ENCODE peak calls at places on chromosomes 6 and 20, in seven cellular contexts. One of them, this sample, is unnamed.

GRCh38 chr20:19802099-19802491 is 44.0 kb downstream of the RIN2 start:
- DNase-seq in mesendoderm: no peak
- DNase-seq in cardiac muscle cell: no peak
- DNase-seq in foreskin fibroblast: no peak
- DNase-seq in testis: no peak
- DNase-seq in tibial artery: no peak
- DNase-seq in cardiac fibroblast: no peak
- DNase-seq in this sample: no peak

GRCh38 chr20:4926531-4927156 is 74.7 kb downstream of the SLC23A2 start:
- DNase-seq in foreskin fibroblast: no peak
- DNase-seq in testis: peak
- DNase-seq in tibial artery: no peak
- DNase-seq in cardiac fibroblast: no peak
- DNase-seq in cardiac muscle cell: no peak
- DNase-seq in mesendoderm: no peak
- DNase-seq in this sample: no peak

GRCh38 chr20:10524643-10525042 is 89.5 kb downstream of the SLX4IP start:
- DNase-seq in testis: no peak
- DNase-seq in tibial artery: no peak
- DNase-seq in foreskin fibroblast: no peak
- DNase-seq in cardiac fibroblast: peak
- DNase-seq in mesendoderm: peak
- DNase-seq in cardiac muscle cell: no peak
- DNase-seq in this sample: peak

GRCh38 chr6:161233986-161234620 is 39.8 kb downstream of the AGPAT4 start:
- DNase-seq in tibial artery: peak
- DNase-seq in cardiac muscle cell: peak
- DNase-seq in mesendoderm: peak
- DNase-seq in testis: no peak
- DNase-seq in cardiac fibroblast: peak
- DNase-seq in foreskin fibroblast: peak
- DNase-seq in this sample: no peak

GRCh38 chr6:128511518-128511917 is 8.9 kb downstream of the PTPRK start:
- DNase-seq in foreskin fibroblast: peak
- DNase-seq in mesendoderm: no peak
- DNase-seq in cardiac fibroblast: no peak
- DNase-seq in tibial artery: no peak
- DNase-seq in cardiac muscle cell: no peak
- DNase-seq in testis: no peak
- DNase-seq in this sample: peak

GRCh38 chr20:4521170-4521968 is 200.3 kb upstream of the PRND start:
- DNase-seq in tibial artery: no peak
- DNase-seq in cardiac muscle cell: no peak
- DNase-seq in foreskin fibroblast: no peak
- DNase-seq in cardiac fibroblast: no peak
- DNase-seq in mesendoderm: no peak
- DNase-seq in testis: no peak
- DNase-seq in this sample: no peak

GRCh38 chr6:1700283-1700967 is 90.7 kb downstream of the FOXC1 start:
- DNase-seq in cardiac muscle cell: no peak
- DNase-seq in foreskin fibroblast: no peak
- DNase-seq in mesendoderm: no peak
- DNase-seq in testis: no peak
- DNase-seq in cardiac fibroblast: no peak
- DNase-seq in tibial artery: no peak
- DNase-seq in this sample: no peak

GRCh38 chr6:83511901-83512681 is at the start of gene PRSS35:
- DNase-seq in mesendoderm: peak
- DNase-seq in tibial artery: peak
- DNase-seq in cardiac fibroblast: peak
- DNase-seq in testis: peak
- DNase-seq in cardiac muscle cell: peak
- DNase-seq in foreskin fibroblast: peak
- DNase-seq in this sample: no peak

GRCh38 chr6:37840143-37840939 is 20.8 kb downstream of the ZFAND3 start:
- DNase-seq in cardiac fibroblast: no peak
- DNase-seq in testis: no peak
- DNase-seq in tibial artery: no peak
- DNase-seq in cardiac muscle cell: no peak
- DNase-seq in mesendoderm: peak
- DNase-seq in foreskin fibroblast: no peak
- DNase-seq in this sample: no peak

GRCh38 chr6:155330922-155331321 is 16.6 kb upstream of the TFB1M start:
- DNase-seq in tibial artery: no peak
- DNase-seq in cardiac muscle cell: no peak
- DNase-seq in foreskin fibroblast: no peak
- DNase-seq in mesendoderm: no peak
- DNase-seq in testis: no peak
- DNase-seq in cardiac fibroblast: no peak
- DNase-seq in this sample: no peak

GRCh38 chr6:140043357-140043756 is 668.9 kb upstream of the CITED2 start:
- DNase-seq in tibial artery: no peak
- DNase-seq in testis: no peak
- DNase-seq in mesendoderm: no peak
- DNase-seq in cardiac fibroblast: peak
- DNase-seq in foreskin fibroblast: peak
- DNase-seq in cardiac muscle cell: no peak
- DNase-seq in this sample: peak

GRCh38 chr6:157459327-157459726 is 78.3 kb downstream of the ZDHHC14 start:
- DNase-seq in foreskin fibroblast: no peak
- DNase-seq in cardiac muscle cell: no peak
- DNase-seq in tibial artery: no peak
- DNase-seq in mesendoderm: no peak
- DNase-seq in testis: no peak
- DNase-seq in cardiac fibroblast: no peak
- DNase-seq in this sample: no peak

GRCh38 chr6:32936247-32937152 is 4.3 kb downstream of the HLA-DMB start:
- DNase-seq in cardiac fibroblast: no peak
- DNase-seq in mesendoderm: no peak
- DNase-seq in tibial artery: no peak
- DNase-seq in testis: no peak
- DNase-seq in foreskin fibroblast: no peak
- DNase-seq in cardiac muscle cell: no peak
- DNase-seq in this sample: no peak

GRCh38 chr6:32938494-32938893 is 2.3 kb downstream of the HLA-DMB start:
- DNase-seq in mesendoderm: no peak
- DNase-seq in cardiac fibroblast: no peak
- DNase-seq in testis: no peak
- DNase-seq in tibial artery: no peak
- DNase-seq in cardiac muscle cell: no peak
- DNase-seq in foreskin fibroblast: no peak
- DNase-seq in this sample: no peak

GRCh38 chr6:32935551-32936246 is 5.1 kb downstream of the HLA-DMB start:
- DNase-seq in mesendoderm: no peak
- DNase-seq in cardiac fibroblast: no peak
- DNase-seq in testis: no peak
- DNase-seq in cardiac muscle cell: no peak
- DNase-seq in foreskin fibroblast: no peak
- DNase-seq in tibial artery: no peak
- DNase-seq in this sample: no peak

GRCh38 chr6:32933661-32934085 is 7.2 kb downstream of the HLA-DMB start:
- DNase-seq in foreskin fibroblast: peak
- DNase-seq in testis: peak
- DNase-seq in mesendoderm: peak
- DNase-seq in tibial artery: peak
- DNase-seq in cardiac muscle cell: peak
- DNase-seq in cardiac fibroblast: peak
- DNase-seq in this sample: peak

GRCh38 chr6:32937230-32937633 is 3.6 kb downstream of the HLA-DMB start:
- DNase-seq in mesendoderm: no peak
- DNase-seq in testis: no peak
- DNase-seq in foreskin fibroblast: no peak
- DNase-seq in cardiac muscle cell: no peak
- DNase-seq in cardiac fibroblast: no peak
- DNase-seq in tibial artery: peak
- DNase-seq in this sample: no peak
- H3K4me3 ChIP-seq in mesendoderm: no peak
- H3K4me3 ChIP-seq in testis: no peak
- H3K4me3 ChIP-seq in foreskin fibroblast: no peak
- H3K4me3 ChIP-seq in cardiac muscle cell: no peak
- H3K4me3 ChIP-seq in cardiac fibroblast: no peak
- H3K4me3 ChIP-seq in tibial artery: no peak
- H3K4me3 ChIP-seq in this sample: no peak

DNA sequence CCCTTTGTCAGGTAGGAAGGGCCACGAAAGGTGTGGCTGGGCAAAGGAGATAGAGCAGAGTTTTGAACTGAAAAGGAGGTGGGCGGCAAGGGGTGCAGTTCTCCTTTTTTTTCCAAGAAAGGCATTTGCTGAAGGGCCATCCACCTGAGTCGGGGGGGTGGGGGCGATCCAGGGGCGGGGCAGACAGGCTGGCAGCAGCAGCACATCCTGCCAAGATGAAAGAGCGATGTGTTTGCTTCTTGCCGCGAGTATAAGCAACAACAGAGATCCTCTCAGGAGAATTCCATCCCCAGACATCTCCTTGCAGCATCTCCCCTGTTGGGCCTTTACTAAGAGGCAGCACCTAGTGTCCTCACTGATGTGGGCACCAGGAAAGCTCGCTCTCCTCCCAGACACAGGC is 516.5 kb downstream of the CD83 start:
- DNase-seq in cardiac fibroblast: no peak
- DNase-seq in foreskin fibroblast: no peak
- DNase-seq in mesendoderm: no peak
- DNase-seq in tibial artery: no peak
- DNase-seq in testis: no peak
- DNase-seq in cardiac muscle cell: no peak
- DNase-seq in this sample: no peak
- H3K4me3 ChIP-seq in cardiac fibroblast: no peak
- H3K4me3 ChIP-seq in foreskin fibroblast: no peak
- H3K4me3 ChIP-seq in mesendoderm: no peak
- H3K4me3 ChIP-seq in tibial artery: no peak
- H3K4me3 ChIP-seq in testis: no peak
- H3K4me3 ChIP-seq in cardiac muscle cell: no peak
- H3K4me3 ChIP-seq in this sample: no peak

DNA sequence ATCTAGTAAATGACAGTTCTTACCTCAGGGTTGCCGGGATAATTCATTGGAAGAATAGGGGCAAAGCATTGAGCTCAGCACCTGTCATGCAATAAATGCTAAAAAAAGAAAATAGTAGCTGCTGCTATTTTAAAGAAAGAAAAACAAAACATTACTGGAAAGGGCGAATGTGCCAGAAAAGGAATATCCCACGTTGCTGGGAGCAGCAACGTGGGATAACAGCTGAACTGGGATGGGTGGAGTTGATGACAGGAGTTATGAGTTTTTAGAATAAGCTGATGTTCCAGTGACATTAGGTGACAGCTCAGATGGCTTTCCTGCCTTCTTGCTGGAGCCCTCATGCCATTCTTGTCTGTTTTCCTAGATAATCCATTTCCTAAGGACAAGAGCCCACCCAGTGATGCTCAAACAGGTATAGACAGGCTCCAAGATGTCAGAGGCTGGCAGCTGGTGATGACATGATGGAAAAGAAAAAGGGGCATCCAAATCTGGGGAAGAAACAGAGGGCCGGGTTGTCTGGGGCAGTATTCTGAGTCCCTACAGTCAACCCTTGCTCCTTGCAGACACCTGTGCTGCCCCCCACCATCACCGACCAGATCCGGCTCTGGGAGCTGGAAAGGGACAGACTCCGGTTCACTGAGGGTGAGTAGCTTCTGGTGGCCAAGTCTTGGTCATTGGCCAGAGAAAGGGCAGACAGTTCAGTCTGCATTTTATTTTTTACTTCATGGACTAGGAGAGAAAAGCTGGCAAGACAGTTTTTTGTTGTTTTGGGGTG is 1.1 kb upstream of the VARS2 start:
- DNase-seq in cardiac fibroblast: no peak
- DNase-seq in cardiac muscle cell: no peak
- DNase-seq in foreskin fibroblast: no peak
- DNase-seq in tibial artery: no peak
- DNase-seq in mesendoderm: no peak
- DNase-seq in testis: no peak
- DNase-seq in this sample: no peak
- H3K4me3 ChIP-seq in cardiac fibroblast: no peak
- H3K4me3 ChIP-seq in cardiac muscle cell: no peak
- H3K4me3 ChIP-seq in foreskin fibroblast: no peak
- H3K4me3 ChIP-seq in tibial artery: peak
- H3K4me3 ChIP-seq in mesendoderm: no peak
- H3K4me3 ChIP-seq in testis: no peak
- H3K4me3 ChIP-seq in this sample: no peak

GRCh38 chr6:28648035-28648877 is 122.6 kb downstream of the GPX5 start:
- DNase-seq in cardiac fibroblast: peak
- DNase-seq in tibial artery: no peak
- DNase-seq in testis: peak
- DNase-seq in foreskin fibroblast: peak
- DNase-seq in cardiac muscle cell: peak
- DNase-seq in mesendoderm: peak
- DNase-seq in this sample: peak

GRCh38 chr6:28646650-28647049 is 121.0 kb downstream of the GPX5 start:
- DNase-seq in testis: no peak
- DNase-seq in tibial artery: no peak
- DNase-seq in cardiac muscle cell: no peak
- DNase-seq in cardiac fibroblast: no peak
- DNase-seq in foreskin fibroblast: no peak
- DNase-seq in mesendoderm: no peak
- DNase-seq in this sample: no peak

GRCh38 chr6:28638915-28639314 is 113.2 kb downstream of the GPX5 start:
- DNase-seq in cardiac fibroblast: no peak
- DNase-seq in mesendoderm: no peak
- DNase-seq in testis: peak
- DNase-seq in foreskin fibroblast: no peak
- DNase-seq in cardiac muscle cell: no peak
- DNase-seq in tibial artery: no peak
- DNase-seq in this sample: no peak

GRCh38 chr6:28648878-28649375 is 123.2 kb downstream of the GPX5 start:
- DNase-seq in cardiac muscle cell: no peak
- DNase-seq in mesendoderm: no peak
- DNase-seq in foreskin fibroblast: no peak
- DNase-seq in tibial artery: no peak
- DNase-seq in testis: no peak
- DNase-seq in cardiac fibroblast: peak
- DNase-seq in this sample: no peak

DNA sequence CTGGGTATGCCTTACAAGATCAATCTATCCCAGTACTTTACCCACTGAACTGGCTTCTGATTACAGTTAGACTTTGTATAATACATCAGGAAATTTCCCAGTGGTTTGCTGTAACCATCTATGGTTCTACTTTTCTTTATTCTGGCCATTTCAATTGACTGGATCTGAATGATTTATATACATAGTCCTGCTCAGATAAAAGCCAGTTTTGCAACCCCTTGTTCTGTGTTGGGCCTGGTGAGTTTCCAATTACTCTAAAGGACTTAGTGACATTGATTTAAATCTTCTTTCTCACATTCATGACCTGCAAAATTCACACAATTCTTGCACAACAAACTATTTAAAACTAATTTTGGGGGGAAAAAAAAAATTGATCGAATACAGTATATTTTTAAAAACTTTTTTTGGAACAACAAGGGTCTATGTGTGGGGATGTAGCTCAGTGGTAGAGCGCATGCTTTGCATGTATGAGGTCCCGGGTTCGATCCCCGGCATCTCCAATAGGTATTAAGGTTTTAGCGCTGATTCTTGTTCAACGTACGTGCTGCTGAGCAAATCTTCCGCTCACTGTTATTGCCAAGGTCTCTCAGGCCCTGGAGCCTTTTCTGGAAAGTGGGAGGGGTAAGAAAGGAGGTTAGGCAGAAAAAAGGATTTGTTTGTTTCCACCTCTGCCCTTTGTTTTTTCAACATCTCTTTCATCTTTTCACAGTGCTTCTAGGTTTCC is 117.5 kb downstream of the GPX5 start:
- DNase-seq in testis: peak
- DNase-seq in cardiac fibroblast: peak
- DNase-seq in tibial artery: no peak
- DNase-seq in mesendoderm: peak
- DNase-seq in cardiac muscle cell: no peak
- DNase-seq in foreskin fibroblast: peak
- DNase-seq in this sample: peak
- H3K4me3 ChIP-seq in testis: no peak
- H3K4me3 ChIP-seq in cardiac fibroblast: no peak
- H3K4me3 ChIP-seq in tibial artery: no peak
- H3K4me3 ChIP-seq in mesendoderm: peak
- H3K4me3 ChIP-seq in cardiac muscle cell: no peak
- H3K4me3 ChIP-seq in foreskin fibroblast: no peak
- H3K4me3 ChIP-seq in this sample: peak

GRCh38 chr20:62951143-62951895 is 1.2 kb upstream of the SLC17A9 start:
- DNase-seq in mesendoderm: no peak
- DNase-seq in foreskin fibroblast: no peak
- DNase-seq in testis: no peak
- DNase-seq in cardiac fibroblast: no peak
- DNase-seq in cardiac muscle cell: no peak
- DNase-seq in tibial artery: no peak
- DNase-seq in this sample: no peak
- H3K4me3 ChIP-seq in mesendoderm: no peak
- H3K4me3 ChIP-seq in foreskin fibroblast: no peak
- H3K4me3 ChIP-seq in testis: no peak
- H3K4me3 ChIP-seq in cardiac fibroblast: no peak
- H3K4me3 ChIP-seq in cardiac muscle cell: no peak
- H3K4me3 ChIP-seq in tibial artery: no peak
- H3K4me3 ChIP-seq in this sample: no peak

This sample was measured in PC-9.